ENCODE peak calls at places on chromosomes 16 and 17, in seven cellular contexts. G is pons; B is thoracic aorta; R is stimulated activated CD8-positive, alpha-beta memory T cell treated with anti-CD3 and anti-CD28 coated beads, Interleukin-4, amount 100 ng/mL, for 24 hours; S is GM13977; M is SJCRH30; U is AG08395. L is an unnamed sample.

GRCh38 chr17:21419299-21420239 is 43.4 kb downstream of the KCNJ12 start:
- DNase-seq in G (no peak), B (no peak), R (peak), S (no peak), M (peak), U (no peak), L (peak)

GRCh38 chr16:28538733-28539596 is at the start of gene NUPR1:
- DNase-seq in G (peak), B (peak), R (no peak), S (no peak), M (peak), U (peak), L (no peak)

GRCh38 chr17:81277421-81277820 is 17.7 kb downstream of the SLC38A10 start:
- DNase-seq in G (peak), B (no peak), R (no peak), S (no peak), M (no peak), U (no peak), L (no peak)

GRCh38 chr17:78973196-78973595 is 6.5 kb downstream of the LGALS3BP start:
- DNase-seq in G (no peak), B (no peak), R (no peak), S (no peak), M (peak), U (no peak), L (no peak)

GRCh38 chr16:23957287-23957686 is 121.5 kb downstream of the PRKCB start:
- DNase-seq in G (no peak), B (no peak), R (no peak), S (no peak), M (no peak), U (no peak), L (no peak)

GRCh38 chr16:85094812-85095211 is 17.5 kb downstream of the CIBAR2 start:
- DNase-seq in G (no peak), B (no peak), R (no peak), S (no peak), M (no peak), U (no peak), L (no peak)

GRCh38 chr17:31093866-31094599 is 744 bp upstream of the NF1 start:
- DNase-seq in G (no peak), B (no peak), R (no peak), S (no peak), M (no peak), U (no peak), L (no peak)

GRCh38 chr16:10750793-10751192 is 7.2 kb downstream of the NUBP1 start:
- DNase-seq in G (no peak), B (no peak), R (no peak), S (no peak), M (no peak), U (no peak), L (no peak)

GRCh38 chr16:12874135-12874534 is 27.3 kb upstream of the SHISA9 start:
- DNase-seq in G (no peak), B (no peak), R (no peak), S (no peak), M (no peak), U (peak), L (no peak)

GRCh38 chr16:1790611-1791255 is 2.8 kb downstream of the IGFALS start:
- DNase-seq in G (no peak), B (no peak), R (no peak), S (no peak), M (no peak), U (no peak), L (peak)

GRCh38 chr16:83838151-83838550 is 30.4 kb downstream of the HSBP1 start:
- DNase-seq in G (no peak), B (no peak), R (no peak), S (no peak), M (no peak), U (no peak), L (no peak)

GRCh38 chr17:82930043-82930923 is 90.5 kb upstream of the ZNF750 start:
- DNase-seq in G (no peak), B (no peak), R (no peak), S (no peak), M (no peak), U (no peak), L (no peak)

GRCh38 chr17:31216053-31216751 is 80.8 kb downstream of the OMG start:
- DNase-seq in G (peak), B (no peak), R (no peak), S (peak), M (peak), U (peak), L (no peak)

GRCh38 chr16:89041571-89042481 is 51.8 kb upstream of the ACSF3 start:
- DNase-seq in G (no peak), B (no peak), R (no peak), S (no peak), M (no peak), U (no peak), L (no peak)

L was measured in CD14-positive monocyte.